ENCODE peak calls at places on chromosomes 4 and X, in five cellular contexts. D is HepG2, O is K562, E is H1, F is GM12878. T is an unnamed sample.
A peak's percentile ranks its signal among the peaks of the same experiment; 100 is the strongest.

GRCh38 chr4:145954924-145955339 is 16.3 kb upstream of the ZNF827 start:
- DNase-seq in D (no peak), O (peak; percentile 67), E (no peak), F (no peak), T (no peak)

GRCh38 chr4:71065991-71066390 is 72.5 kb downstream of the DCK start:
- DNase-seq in D (no peak), O (no peak), E (no peak), F (no peak), T (no peak)

GRCh38 chr4:128572778-128573241 is 236.7 kb upstream of the JADE1 start:
- DNase-seq in D (no peak), O (no peak), E (no peak), F (no peak), T (no peak)

GRCh38 chrX:72238721-72239475 is at the start of gene ERCC6L:
- DNase-seq in D (peak; percentile 70), O (peak; percentile 88), E (peak; percentile 72), F (peak; percentile 51), T (peak; percentile 98)

GRCh38 chrX:2705036-2705435 is 13.9 kb downstream of the CD99 start:
- DNase-seq in D (no peak), O (no peak), E (no peak), F (no peak), T (no peak)

GRCh38 chrX:28549839-28550238 is 37.4 kb upstream of the IL1RAPL1 start:
- DNase-seq in D (no peak), O (no peak), E (no peak), F (no peak), T (no peak)

GRCh38 chrX:18160369-18160768 is 60.3 kb downstream of the BEND2 start:
- DNase-seq in D (no peak), O (no peak), E (no peak), F (no peak), T (no peak)

GRCh38 chr4:24067781-24068193 is 177.9 kb upstream of the PPARGC1A start:
- DNase-seq in D (no peak), O (no peak), E (peak; percentile 7), F (no peak), T (no peak)

GRCh38 chr4:77190053-77190452 is 33.0 kb downstream of the CCNG2 start:
- DNase-seq in D (no peak), O (no peak), E (no peak), F (no peak), T (no peak)

GRCh38 chr4:100462206-100462605 is 55.6 kb downstream of the EMCN start:
- DNase-seq in D (no peak), O (no peak), E (no peak), F (no peak), T (no peak)

GRCh38 chr4:111208970-111209369 is 586.1 kb upstream of the PITX2 start:
- DNase-seq in D (no peak), O (no peak), E (peak; percentile 34), F (no peak), T (no peak)

GRCh38 chr4:2789351-2789750 is 3.5 kb upstream of the SH3BP2 start:
- DNase-seq in D (no peak), O (no peak), E (no peak), F (no peak), T (no peak)

GRCh38 chr4:77035153-77035552 is 40.6 kb downstream of the CCNI start:
- DNase-seq in D (no peak), O (no peak), E (no peak), F (no peak), T (no peak)

GRCh38 chrX:24398766-24399165 is 38.3 kb downstream of the SUPT20HL1 start:
- DNase-seq in D (no peak), O (no peak), E (no peak), F (no peak), T (no peak)

GRCh38 chr4:152935661-152936445 is at the start of gene FHDC1:
- DNase-seq in D (no peak), O (peak; percentile 82), E (no peak), F (no peak), T (peak; percentile 80)

GRCh38 chr4:157992038-157992706 is 180.7 kb downstream of the GASK1B start:
- DNase-seq in D (peak; percentile 60), O (peak; percentile 10), E (no peak), F (no peak), T (peak; percentile 10)

GRCh38 chr4:125736057-125736456 is 421.3 kb downstream of the FAT4 start:
- DNase-seq in D (peak; percentile 3), O (no peak), E (no peak), F (no peak), T (peak; percentile 4)

GRCh38 chr4:181637186-181638105 is 605.8 kb upstream of the TENM3 start:
- DNase-seq in D (no peak), O (no peak), E (no peak), F (no peak), T (no peak)

GRCh38 chr4:22573198-22573597 is 57.3 kb upstream of the ADGRA3 start:
- DNase-seq in D (no peak), O (no peak), E (no peak), F (no peak), T (no peak)

GRCh38 chr4:175656615-175657014 is 155.4 kb downstream of the GPM6A start:
- DNase-seq in D (no peak), O (no peak), E (no peak), F (no peak), T (no peak)

GRCh38 chr4:20313237-20314030 is 61.7 kb downstream of the SLIT2 start:
- DNase-seq in D (peak; percentile 21), O (no peak), E (peak; percentile 53), F (peak; percentile 1), T (no peak)

GRCh38 chr4:57854748-57855147 is 744.6 kb upstream of the IGFBP7 start:
- DNase-seq in D (no peak), O (no peak), E (no peak), F (no peak), T (no peak)

GRCh38 chrX:132493095-132493494 is 4.3 kb upstream of the MBNL3 start:
- DNase-seq in D (peak; percentile 95), O (no peak), E (no peak), F (no peak), T (no peak)

GRCh38 chrX:132490086-132490419 is 1.2 kb upstream of the MBNL3 start:
- DNase-seq in D (peak; percentile 41), O (no peak), E (no peak), F (no peak), T (no peak)

GRCh38 chrX:132489256-132490085 is 633 bp upstream of the MBNL3 start:
- DNase-seq in D (no peak), O (no peak), E (no peak), F (no peak), T (peak; percentile 69)

GRCh38 chrX:132488819-132489255 is at the start of gene MBNL3:
- DNase-seq in D (peak; percentile 33), O (no peak), E (no peak), F (no peak), T (peak; percentile 52)

GRCh38 chrX:132491191-132491590 is 2.4 kb upstream of the MBNL3 start:
- DNase-seq in D (peak; percentile 88), O (no peak), E (no peak), F (no peak), T (no peak)
- TF ChIP-seq GABPA in D (no peak), O (no peak), E (no peak), F (no peak), T (no peak)

GRCh38 chrX:136622568-136622967 is 25.4 kb upstream of the CD40LG start:
- DNase-seq in D (no peak), O (no peak), E (no peak), F (no peak), T (no peak)

GRCh38 chrX:136620780-136621179 is 27.2 kb upstream of the CD40LG start:
- DNase-seq in D (no peak), O (no peak), E (no peak), F (no peak), T (no peak)

GRCh38 chrX:136619889-136620505 is 28.0 kb upstream of the CD40LG start:
- DNase-seq in D (no peak), O (no peak), E (no peak), F (no peak), T (no peak)

DNA sequence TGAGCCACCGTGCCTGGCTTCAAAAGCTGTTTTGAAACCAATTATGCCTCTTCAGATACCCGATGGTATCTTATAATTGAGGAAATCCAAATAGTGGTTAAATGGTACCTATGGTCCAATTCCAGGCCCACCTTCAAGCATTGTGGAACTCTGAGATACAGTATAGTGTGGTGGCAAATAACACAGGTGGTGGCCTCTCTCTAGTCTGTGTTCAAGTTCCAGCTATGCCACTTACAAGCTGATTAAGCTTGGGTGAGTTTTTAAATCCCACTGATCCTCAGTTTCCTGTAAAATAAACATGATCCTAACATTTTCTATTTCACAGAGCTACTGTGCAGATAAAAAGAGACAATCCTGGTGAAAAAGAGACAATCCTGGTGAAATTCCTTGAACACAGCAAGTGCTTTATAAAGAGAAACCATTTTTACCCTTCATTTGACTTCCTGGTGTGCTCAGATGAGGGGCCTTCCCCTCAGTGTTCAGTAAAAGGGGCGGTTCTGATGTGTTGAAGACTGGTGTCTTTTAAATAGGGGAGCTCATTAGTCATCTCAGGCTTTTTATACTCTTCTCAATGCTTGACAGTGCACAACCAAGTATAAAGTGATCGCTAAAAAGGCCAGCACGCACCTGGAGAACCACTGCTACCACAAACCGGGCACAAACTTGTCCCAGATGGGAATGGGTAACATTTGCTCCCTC is 30.8 kb upstream of the CD40LG start:
- DNase-seq in D (no peak), O (no peak), E (no peak), F (no peak), T (no peak)
- H3K9ac ChIP-seq in D (no peak overlapping the region), O (no peak overlapping the region), E (no peak overlapping the region), F (no peak overlapping the region), T (no peak overlapping the region)

DNA sequence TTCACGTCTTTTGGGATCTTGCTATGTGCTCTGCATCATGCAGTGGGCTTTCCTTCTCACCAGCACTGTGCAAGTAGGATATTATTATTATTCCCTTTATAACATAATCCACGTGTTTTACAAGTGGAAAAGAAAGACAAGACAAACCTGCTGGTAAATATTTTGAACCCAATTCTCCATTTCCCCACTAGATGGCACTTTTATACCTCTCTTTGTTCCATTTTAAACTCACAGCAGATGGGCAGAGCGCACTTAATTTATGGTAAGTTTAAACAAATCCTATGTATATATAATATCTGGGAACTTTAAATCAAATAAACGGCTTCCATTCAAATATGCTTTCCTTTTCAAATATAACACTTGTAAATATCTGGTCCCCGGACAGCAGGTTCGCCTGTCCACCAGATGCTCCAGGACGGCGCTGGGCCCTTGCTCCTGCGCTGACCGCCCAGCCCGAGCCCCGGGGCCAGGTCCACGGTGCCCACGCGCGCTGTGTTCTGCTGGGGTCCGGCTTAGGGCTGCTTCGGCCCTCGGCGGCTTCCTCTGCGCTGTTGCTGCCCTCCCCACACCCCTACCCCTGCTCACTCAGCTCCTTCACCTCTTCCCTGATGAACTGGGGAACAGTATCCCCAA is 31.1 kb downstream of the F11 start:
- DNase-seq in D (peak; percentile 32), O (peak; percentile 38), E (no peak), F (no peak), T (peak; percentile 73)
- TF ChIP-seq YY1 in D (no peak), O (no peak), E (no peak), F (no peak), T (no peak)

DNA sequence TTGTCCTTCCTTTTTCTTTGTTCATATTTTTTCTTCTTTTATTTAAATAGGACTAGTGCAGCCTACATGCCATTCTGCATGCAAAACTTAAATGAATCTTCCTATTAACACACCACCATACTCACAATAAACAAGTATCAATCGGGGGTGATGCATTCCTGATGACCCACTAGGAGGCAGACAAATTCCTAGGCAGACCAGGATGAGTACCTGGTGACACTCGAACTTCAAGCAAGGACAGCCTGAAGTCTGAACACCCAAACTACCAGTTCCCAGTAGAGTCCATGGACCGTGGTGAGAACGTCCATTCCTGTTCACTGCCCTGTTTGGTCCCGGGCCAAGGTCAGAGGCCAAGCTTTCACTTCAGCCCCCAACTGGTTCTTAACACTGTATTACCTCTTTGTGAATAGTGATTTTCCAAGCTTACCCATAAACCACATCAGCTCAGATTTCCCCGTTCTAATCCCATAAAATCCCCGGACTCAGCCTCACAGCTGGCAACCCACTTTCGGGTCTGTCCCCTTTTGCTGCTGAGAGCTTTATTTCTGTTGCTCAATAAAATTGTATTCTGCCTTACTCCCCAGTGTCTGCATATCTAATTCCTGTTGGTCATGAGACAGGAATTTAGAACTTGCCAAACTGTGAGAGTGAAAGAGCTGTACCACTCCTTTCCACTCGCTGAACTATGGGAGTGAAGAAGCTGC is 1286.6 kb downstream of the FSTL5 start:
- DNase-seq in D (peak; percentile 0), O (no peak), E (no peak), F (no peak), T (no peak)
- TF ChIP-seq GABPA in D (no peak), O (no peak), E (no peak), F (no peak), T (no peak)